ENCODE peak calls at places on chromosomes 4 and X, in ten cellular contexts. A is effector CD4-positive, alpha-beta T cell; J is GM12865; G is mammary epithelial cell; S is cardiac muscle cell; Y is mesothelial cell of epicardium; M is hypothalamus; D is activated CD4-positive, alpha-beta T cell treated with anti-CD3 and anti-CD28 coated beads, Interleukin-2, amount 50 U/mL, for 48 hours; U is C1 segment of cervical spinal cord; P is neuronal stem cell. K is an unnamed sample.

GRCh38 chr4:5033266-5033945 is 14.1 kb upstream of the CYTL1 start:
- DNase-seq in Y (no peak), M (no peak), U (no peak), D (no peak), S (peak), A (no peak), P (no peak), G (no peak), J (peak), K (no peak)

GRCh38 chr4:109631709-109632108 is 71.5 kb downstream of the CASP6 start:
- DNase-seq in Y (no peak), J (no peak), U (no peak), S (peak), D (no peak), A (no peak), M (no peak), P (no peak), G (no peak), K (peak)

GRCh38 chrX:68757331-68757730 is 71.5 kb upstream of the EFNB1 start:
- DNase-seq in A (no peak), M (no peak), U (no peak), G (no peak), J (no peak), P (no peak), Y (no peak), S (no peak), D (no peak), K (no peak)

GRCh38 chr4:8819421-8820177 is 52.0 kb downstream of the HMX1 start:
- DNase-seq in S (no peak), Y (no peak), U (no peak), P (no peak), G (no peak), A (no peak), D (no peak), J (peak), M (no peak), K (peak)

GRCh38 chr4:83217721-83218522 is 66.7 kb downstream of the COQ2 start:
- DNase-seq in A (peak), P (no peak), S (no peak), U (no peak), M (no peak), Y (no peak), G (no peak), D (peak), J (peak), K (no peak)

GRCh38 chr4:168643083-168643795 is 146.4 kb downstream of the PALLD start:
- DNase-seq in Y (no peak), A (no peak), M (no peak), J (no peak), P (no peak), G (no peak), D (no peak), S (peak), U (no peak), K (no peak)

GRCh38 chr4:82797591-82798081 is 960 bp downstream of the SCD5 start:
- DNase-seq in J (peak), Y (peak), P (no peak), D (peak), U (no peak), A (no peak), G (peak), M (peak), S (peak), K (peak)

GRCh38 chrX:53939127-53939526 is 105.1 kb downstream of the PHF8 start:
- DNase-seq in P (no peak), A (no peak), Y (no peak), G (no peak), M (no peak), D (no peak), U (no peak), S (peak), J (no peak), K (no peak)

GRCh38 chr4:167114416-167114971 is 119.8 kb downstream of the SPOCK3 start:
- DNase-seq in G (peak), J (peak), P (no peak), D (no peak), Y (no peak), M (no peak), U (no peak), A (no peak), S (no peak), K (no peak)

GRCh38 chrX:70030242-70030823 is 19.4 kb downstream of the AWAT2 start:
- DNase-seq in S (peak), M (peak), U (peak), G (peak), A (peak), Y (no peak), J (peak), D (peak), P (peak), K (peak)

GRCh38 chr4:32775049-32775448 is 2054.9 kb downstream of the PCDH7 start:
- DNase-seq in P (peak), G (no peak), M (no peak), U (no peak), J (no peak), A (no peak), D (no peak), S (peak), Y (no peak), K (no peak)

GRCh38 chr4:66574145-66574978 is 904.1 kb upstream of the EPHA5 start:
- DNase-seq in S (peak), U (no peak), P (no peak), D (no peak), Y (no peak), J (no peak), A (no peak), G (peak), M (no peak), K (no peak)

GRCh38 chrX:38004046-38004445 is 2.3 kb upstream of the SYTL5 start:
- DNase-seq in Y (no peak), G (no peak), P (no peak), J (no peak), M (no peak), D (no peak), U (no peak), A (no peak), S (no peak), K (no peak)

GRCh38 chr4:15961778-15962510 is 1.0 kb downstream of the FGFBP2 start:
- DNase-seq in G (no peak), M (no peak), S (no peak), P (no peak), U (no peak), Y (no peak), D (no peak), J (no peak), A (no peak), K (no peak)

GRCh38 chr4:37793562-37793961 is 32.9 kb upstream of the PGM2 start:
- DNase-seq in G (peak), U (no peak), M (no peak), J (peak), D (no peak), Y (no peak), A (no peak), S (peak), P (no peak), K (no peak)

GRCh38 chr4:184147858-184148799 is 69.5 kb downstream of the ENPP6 start:
- DNase-seq in J (no peak), A (no peak), Y (no peak), M (no peak), U (no peak), P (no peak), D (no peak), G (no peak), S (peak), K (no peak)

GRCh38 chr4:15149842-15150592 is 147.7 kb downstream of the CPEB2 start:
- DNase-seq in Y (peak), P (peak), U (peak), M (peak), A (no peak), D (no peak), J (peak), G (peak), S (peak), K (peak)

GRCh38 chr4:82776925-82777542 is 21.6 kb downstream of the SCD5 start:
- DNase-seq in M (no peak), U (no peak), Y (no peak), S (peak), J (no peak), G (no peak), P (no peak), A (no peak), D (no peak), K (no peak)

GRCh38 chrX:8191022-8191421 is 20.0 kb upstream of the VCX2 start:
- DNase-seq in J (no peak), Y (no peak), M (no peak), S (no peak), G (peak), A (no peak), P (no peak), U (no peak), D (no peak), K (no peak)

GRCh38 chrX:106952988-106953387 is 32.8 kb downstream of the CLDN2 start:
- DNase-seq in D (no peak), M (no peak), J (no peak), Y (no peak), U (no peak), S (peak), A (no peak), P (no peak), G (no peak), K (no peak)

GRCh38 chr4:176789955-176790354 is 2.8 kb downstream of the VEGFC start:
- DNase-seq in D (no peak), G (peak), P (no peak), S (peak), U (no peak), Y (no peak), J (peak), A (no peak), M (no peak), K (peak)

GRCh38 chr4:27011401-27011800 is 150.8 kb downstream of the STIM2 start:
- DNase-seq in S (no peak), A (no peak), Y (no peak), P (no peak), U (no peak), M (no peak), D (no peak), G (peak), J (no peak), K (no peak)

GRCh38 chrX:2226906-2227656 is 273.7 kb downstream of the DHRSX start:
- DNase-seq in Y (no peak), U (no peak), D (no peak), A (no peak), J (no peak), S (no peak), P (no peak), M (no peak), G (no peak), K (no peak)

GRCh38 chr4:107586321-107586720 is 133.7 kb downstream of the PAPSS1 start:
- DNase-seq in J (no peak), Y (no peak), G (no peak), S (peak), D (no peak), M (no peak), P (no peak), U (no peak), A (no peak), K (no peak)

GRCh38 chrX:2243913-2244460 is 256.8 kb downstream of the DHRSX start:
- DNase-seq in P (no peak), G (no peak), D (no peak), Y (no peak), U (no peak), A (no peak), S (no peak), J (no peak), M (no peak), K (no peak)

GRCh38 chr4:85496933-85497332 is 22.0 kb downstream of the ARHGAP24 start:
- DNase-seq in M (no peak), S (peak), D (no peak), G (peak), P (no peak), A (no peak), J (no peak), U (no peak), Y (no peak), K (no peak)

GRCh38 chr4:52704133-52704532 is 45.0 kb upstream of the USP46 start:
- DNase-seq in D (no peak), J (no peak), U (no peak), A (no peak), G (peak), P (no peak), Y (no peak), S (peak), M (no peak), K (no peak)